ENCODE peak calls at places on chromosome 10, in four cellular contexts. P is AG04449, E is HCT116, F is vagina. T is an unnamed sample.

GRCh38 chr10:122128357-122128756 is 139.4 kb downstream of the TACC2 start:
- DNase-seq in P (no peak), E (no peak), F (no peak), T (no peak)

GRCh38 chr10:99975942-99976809 is 33.6 kb downstream of the DNMBP start:
- DNase-seq in P (no peak), E (no peak), F (no peak), T (no peak)

GRCh38 chr10:104345512-104345911 is 7.2 kb upstream of the ITPRIP start:
- DNase-seq in P (no peak), E (no peak), F (no peak), T (no peak)

GRCh38 chr10:19728376-19728775 is 87.9 kb upstream of the PLXDC2 start:
- DNase-seq in P (no peak), E (no peak), F (no peak), T (no peak)

GRCh38 chr10:51109821-51110533 is 35.7 kb downstream of the PRKG1 start:
- DNase-seq in P (peak; percentile 34), E (no peak), F (no peak), T (no peak)

GRCh38 chr10:4947635-4948596 is 15.3 kb upstream of the AKR1C1 start:
- DNase-seq in P (peak; percentile 80), E (peak; percentile 8), F (no peak), T (peak; percentile 100)

GRCh38 chr10:129345763-129346162 is 121.3 kb upstream of the MGMT start:
- DNase-seq in P (no peak), E (no peak), F (no peak), T (no peak)

GRCh38 chr10:71568896-71569492 is 150.6 kb downstream of the C10orf105 start:
- DNase-seq in P (no peak), E (no peak), F (no peak), T (no peak)

GRCh38 chr10:94358480-94358879 is 4.3 kb downstream of the NOC3L start:
- DNase-seq in P (peak; percentile 85), E (peak; percentile 43), F (no peak), T (peak; percentile 82)
- H3K4me3 ChIP-seq in P (peak overlapping the region; percentile 42), E (no peak overlapping the region), F (no peak overlapping the region), T (peak overlapping the region; percentile 38)

GRCh38 chr10:79179404-79180309 is 110.9 kb downstream of the ZMIZ1 start:
- DNase-seq in P (no peak), E (no peak), F (no peak), T (no peak)
- TF ChIP-seq CTCF in P (peak; percentile 12), E (no peak), F (no peak), T (no peak)

DNA sequence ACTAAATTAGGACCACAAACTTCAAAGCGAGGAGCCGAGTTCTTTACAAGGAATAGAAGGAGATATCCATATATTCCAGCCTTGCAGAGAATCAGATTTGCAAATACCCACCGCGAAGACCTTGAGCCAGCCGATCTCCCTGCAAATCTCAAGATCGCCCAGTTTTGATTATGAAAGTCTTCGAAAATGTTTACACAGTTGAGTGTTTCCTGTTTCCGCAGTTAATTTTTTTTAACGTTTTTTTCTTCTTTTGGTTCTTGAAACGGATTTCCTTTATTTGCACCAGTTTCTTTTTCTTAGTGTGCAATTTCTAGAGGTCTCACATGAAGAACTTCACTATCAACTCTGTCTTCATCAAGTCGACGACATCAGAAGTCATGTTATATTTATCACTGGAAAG is 12.1 kb upstream of the SPAG6 start:
- DNase-seq in P (no peak), E (no peak), F (no peak), T (no peak)
- H3K4me3 ChIP-seq in P (no peak overlapping the region), E (no peak overlapping the region), F (no peak overlapping the region), T (no peak overlapping the region)

GRCh38 chr10:7094781-7095180 is 316.1 kb downstream of the SFMBT2 start:
- DNase-seq in P (no peak), E (no peak), F (no peak), T (no peak)

GRCh38 chr10:7102557-7103349 is 308.1 kb downstream of the SFMBT2 start:
- DNase-seq in P (no peak), E (no peak), F (no peak), T (no peak)

GRCh38 chr10:7100004-7100697 is 310.7 kb downstream of the SFMBT2 start:
- DNase-seq in P (no peak), E (no peak), F (no peak), T (no peak)

GRCh38 chr10:7102084-7102483 is 308.8 kb downstream of the SFMBT2 start:
- DNase-seq in P (no peak), E (no peak), F (no peak), T (no peak)

DNA sequence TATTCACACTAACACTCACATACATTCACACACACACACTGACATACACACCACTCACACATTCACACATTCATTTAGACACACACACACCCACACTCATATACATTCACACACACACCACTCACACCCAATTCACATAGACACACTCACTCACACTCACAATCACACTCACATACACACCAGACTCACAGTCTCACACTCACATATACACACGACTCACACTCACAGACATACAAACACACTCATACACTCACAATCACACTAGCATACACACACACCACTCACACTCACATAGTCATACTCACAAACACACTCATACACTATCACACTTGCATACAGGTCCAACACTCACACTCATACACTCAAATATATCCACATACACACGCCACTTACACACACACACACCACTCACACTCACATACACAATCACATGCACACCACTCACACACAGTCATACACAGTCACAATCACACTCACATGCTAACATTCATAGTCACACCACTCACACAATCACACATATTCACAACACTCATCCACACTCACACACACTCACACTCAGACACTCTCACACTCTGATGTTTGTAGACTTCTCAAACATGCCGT is 312.6 kb downstream of the SFMBT2 start:
- DNase-seq in P (no peak), E (no peak), F (no peak), T (no peak)
- TF ChIP-seq CTCF in P (no peak), E (no peak), F (no peak), T (no peak)

GRCh38 chr10:124464028-124464751 is 2.6 kb downstream of the LHPP start:
- DNase-seq in P (no peak), E (no peak), F (no peak), T (no peak)

GRCh38 chr10:124468624-124469023 is 7.0 kb downstream of the LHPP start:
- DNase-seq in P (no peak), E (no peak), F (no peak), T (no peak)

GRCh38 chr10:124465003-124465776 is 3.6 kb downstream of the LHPP start:
- DNase-seq in P (no peak), E (no peak), F (no peak), T (no peak)

GRCh38 chr10:124467165-124467564 is 5.5 kb downstream of the LHPP start:
- DNase-seq in P (no peak), E (no peak), F (no peak), T (no peak)

DNA sequence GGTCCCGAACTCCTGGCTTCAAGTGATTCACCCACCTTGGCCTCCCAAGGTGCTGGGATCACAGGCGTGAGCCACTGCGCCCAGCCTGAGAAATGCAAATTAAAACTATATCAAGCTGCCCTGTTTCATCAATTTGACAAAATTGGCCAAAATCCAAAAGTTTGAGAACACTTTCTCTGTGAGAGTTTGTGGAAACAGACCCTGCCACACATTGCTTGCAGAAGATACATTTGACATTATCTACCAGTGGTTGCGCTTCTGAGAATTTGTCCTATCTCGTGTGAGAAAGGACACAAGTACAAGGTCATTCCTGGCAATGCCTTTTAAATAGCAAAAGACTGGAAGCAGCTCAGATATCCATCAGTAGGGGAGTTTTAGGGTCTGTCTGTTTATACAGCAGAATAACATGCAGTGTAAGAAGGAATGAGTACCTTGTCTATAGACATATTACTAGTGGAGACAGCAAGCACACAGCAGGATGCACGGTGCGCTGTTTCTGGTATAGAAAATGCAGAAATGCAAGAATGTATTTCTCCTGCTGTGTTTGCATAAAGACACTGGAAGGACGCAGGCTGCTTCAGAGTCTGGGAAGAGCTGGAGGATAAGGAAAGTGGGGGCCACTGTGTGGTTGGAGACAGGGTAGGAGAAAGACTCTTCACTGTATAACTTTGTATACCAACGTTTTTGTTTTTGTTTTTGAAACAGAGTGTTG is 4.3 kb downstream of the LHPP start:
- DNase-seq in P (no peak), E (no peak), F (no peak), T (no peak)
- H3K4me3 ChIP-seq in P (no peak overlapping the region), E (no peak overlapping the region), F (no peak overlapping the region), T (no peak overlapping the region)

GRCh38 chr10:68221196-68221595 is 10.7 kb downstream of the ATOH7 start:
- DNase-seq in P (no peak), E (no peak), F (no peak), T (no peak)

GRCh38 chr10:68224810-68225209 is 7.1 kb downstream of the ATOH7 start:
- DNase-seq in P (no peak), E (no peak), F (no peak), T (no peak)

GRCh38 chr10:68218786-68219185 is 13.1 kb downstream of the ATOH7 start:
- DNase-seq in P (no peak), E (no peak), F (no peak), T (no peak)

GRCh38 chr10:68223535-68224165 is 8.3 kb downstream of the ATOH7 start:
- DNase-seq in P (no peak), E (no peak), F (no peak), T (no peak)
- TF ChIP-seq CTCF in P (no peak), E (peak; percentile 36), F (no peak), T (peak; percentile 41)

DNA sequence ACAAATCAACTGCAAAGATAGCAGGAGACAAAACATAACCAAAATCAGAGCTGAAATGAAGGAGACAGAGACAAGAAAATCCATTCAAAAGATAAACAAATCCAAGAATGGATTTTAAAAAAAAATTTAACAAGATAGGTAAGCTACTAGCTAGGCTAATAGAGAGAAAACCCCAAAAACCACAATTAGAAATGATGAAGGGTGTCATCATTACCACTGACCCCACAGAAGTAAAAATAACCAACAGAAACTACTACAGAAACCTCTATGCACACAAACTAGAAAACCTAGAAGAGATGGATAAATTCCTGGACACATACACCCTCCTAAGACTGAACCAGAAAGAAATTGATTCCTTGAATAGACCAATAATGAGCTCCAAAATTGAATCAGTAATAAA is 117.6 kb downstream of the DNAJC1 start:
- DNase-seq in P (no peak), E (no peak), F (no peak), T (no peak)
- H3K4me3 ChIP-seq in P (no peak overlapping the region), E (no peak overlapping the region), F (no peak overlapping the region), T (no peak overlapping the region)

DNA sequence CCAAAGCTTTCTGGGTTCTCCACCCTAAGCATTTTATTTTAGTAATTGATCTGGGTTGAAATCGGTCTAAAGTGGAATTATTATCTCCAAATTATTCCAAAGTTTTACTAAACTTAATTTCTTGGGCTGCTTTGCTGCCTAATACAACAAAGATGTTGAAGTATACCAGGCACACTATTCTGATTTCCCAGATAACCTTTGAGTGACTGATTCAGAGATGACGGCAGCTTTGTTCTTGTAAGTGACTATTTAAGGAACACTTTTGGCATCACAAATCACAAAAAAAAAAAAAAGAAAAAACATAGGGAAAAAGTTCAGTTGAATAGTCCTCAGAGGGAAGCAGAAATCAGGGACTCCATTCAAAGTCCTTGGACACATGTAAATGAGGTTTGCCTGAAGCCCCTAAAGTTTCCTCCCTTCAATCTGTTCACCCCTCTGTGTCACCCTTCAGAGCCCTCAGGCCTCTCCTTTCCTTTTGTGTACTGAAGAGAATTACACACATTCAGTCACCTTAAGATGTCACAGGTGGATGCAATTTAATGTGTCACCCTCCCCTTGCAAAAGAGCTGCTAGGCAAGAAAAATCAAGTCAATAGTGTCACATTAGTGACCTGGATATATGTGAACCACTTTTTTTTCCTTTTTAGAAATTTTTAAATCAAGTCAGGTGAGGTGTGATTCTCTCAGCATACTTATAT is 81.5 kb downstream of the RTKN2 start:
- DNase-seq in P (no peak), E (no peak), F (no peak), T (no peak)
- TF ChIP-seq CTCF in P (no peak), E (no peak), F (no peak), T (no peak)

T was measured in epithelial cell of proximal tubule.